ENCODE peak calls at places on chromosomes 13 and 19, in four cellular contexts. R is AG09319; Z is stimulated activated CD4-positive, alpha-beta T cell treated with anti-CD3 and anti-CD28 coated beads, Interleukin-15, amount 100 ng/mL, for 1 hour; Y is mesenteric fat pad. X is an unnamed sample.

GRCh38 chr19:47270408-47270807 is 4.3 kb upstream of the INAFM1 start:
- DNase-seq in Z (no peak), R (no peak), Y (no peak), X (no peak)

GRCh38 chr19:49391581-49392399 is 3.7 kb downstream of the KASH5 start:
- DNase-seq in Y (no peak), R (peak; percentile 37), Z (peak; percentile 64), X (peak; percentile 71)

GRCh38 chr13:36370108-36370429 is 23.9 kb upstream of the SPART start:
- DNase-seq in Z (no peak), Y (no peak), R (no peak), X (no peak)

GRCh38 chr19:10961073-10961762 is 388 bp downstream of the SMARCA4 start:
- DNase-seq in R (no peak), Z (no peak), Y (no peak), X (peak; percentile 17)

GRCh38 chr19:23475477-23475876 is 80.2 kb upstream of the ZNF91 start:
- DNase-seq in Y (no peak), Z (no peak), R (no peak), X (no peak)

GRCh38 chr19:453606-454005 is 7.2 kb downstream of the SHC2 start:
- DNase-seq in Z (no peak), R (no peak), Y (no peak), X (no peak)

GRCh38 chr19:18223860-18224524 is 2.2 kb downstream of the PDE4C start:
- DNase-seq in R (no peak), Y (no peak), Z (no peak), X (no peak)

GRCh38 chr13:113401452-113402415 is 37.8 kb upstream of the GRTP1 start:
- DNase-seq in Z (no peak), Y (peak; percentile 81), R (no peak), X (no peak)

GRCh38 chr13:104984296-104984818 is 1551.1 kb downstream of the EFNB2 start:
- DNase-seq in R (no peak), Z (no peak), Y (no peak), X (peak; percentile 25)

GRCh38 chr19:40416918-40417713 is 3.9 kb upstream of the PRX start:
- DNase-seq in Y (no peak), Z (no peak), R (no peak), X (peak; percentile 28)

GRCh38 chr13:48165063-48165462 is 67.9 kb upstream of the ITM2B start:
- DNase-seq in R (no peak), Y (no peak), Z (no peak), X (no peak)

GRCh38 chr19:32309711-32310390 is 35.6 kb upstream of the ZNF507 start:
- DNase-seq in R (no peak), Z (no peak), Y (no peak), X (no peak)

GRCh38 chr19:4361152-4362037 is 18.0 kb downstream of the MPND start:
- DNase-seq in R (no peak), Y (no peak), Z (no peak), X (no peak)

GRCh38 chr19:29681422-29682235 is 16.4 kb downstream of the PLEKHF1 start:
- DNase-seq in R (no peak), Z (no peak), Y (no peak), X (no peak)

GRCh38 chr19:20102097-20102496 is 24.3 kb downstream of the ZNF90 start:
- DNase-seq in R (no peak), Z (no peak), Y (no peak), X (no peak)

GRCh38 chr19:39156230-39156890 is 30.8 kb downstream of the PAK4 start:
- DNase-seq in Z (no peak), Y (no peak), R (no peak), X (no peak)

GRCh38 chr13:30933334-30933681 is 852 bp downstream of the TEX26 start:
- DNase-seq in Z (no peak), Y (no peak), R (no peak), X (no peak)

GRCh38 chr13:109345433-109345941 is 440.9 kb downstream of the IRS2 start:
- DNase-seq in Z (no peak), Y (no peak), R (no peak), X (no peak)

X was measured in central memory CD4-positive, alpha-beta T cell.